ENCODE peak calls at places on chromosomes 6 and 20, in nine cellular contexts. C, M, Z, D, B, S, J, I and G are unnamed samples.

GRCh38 chr6:30227763-30228487 is 14.7 kb upstream of the TRIM26 start:
- DNase-seq in Z (no peak), D (no peak), I (peak), S (no peak), J (no peak), M (no peak), C (peak), B (no peak), G (no peak)

GRCh38 chr6:15504581-15505350 is 158.1 kb downstream of the DTNBP1 start:
- DNase-seq in J (peak), S (peak), C (no peak), D (no peak), M (peak), B (peak), Z (no peak), I (no peak), G (peak)

GRCh38 chr6:89449182-89449581 is 16.2 kb downstream of the ANKRD6 start:
- DNase-seq in I (no peak), J (no peak), S (no peak), C (no peak), M (no peak), D (no peak), B (no peak), Z (no peak), G (no peak)

GRCh38 chr20:326645-327031 is 1.3 kb downstream of the SOX12 start:
- DNase-seq in M (peak), I (no peak), S (no peak), B (no peak), D (no peak), Z (no peak), C (no peak), J (peak), G (peak)

GRCh38 chr20:53783768-53784167 is 190.1 kb upstream of the ZNF217 start:
- DNase-seq in I (no peak), C (no peak), S (no peak), B (no peak), J (no peak), D (no peak), Z (no peak), M (no peak), G (no peak)

GRCh38 chr20:37276494-37277252 is 12.8 kb upstream of the MANBAL start:
- DNase-seq in D (no peak), Z (no peak), S (no peak), B (peak), C (peak), I (no peak), M (peak), J (peak), G (peak)

GRCh38 chr20:8287328-8287727 is 155.3 kb downstream of the PLCB1 start:
- DNase-seq in D (peak), S (no peak), M (peak), B (peak), Z (no peak), J (no peak), C (no peak), I (no peak), G (no peak)

GRCh38 chr20:62896526-62896925 is 29.8 kb downstream of the DIDO1 start:
- DNase-seq in M (no peak), S (no peak), Z (no peak), C (no peak), B (no peak), I (no peak), D (no peak), J (no peak), G (no peak)

GRCh38 chr6:143583542-143584330 is 72.2 kb upstream of the FUCA2 start:
- DNase-seq in Z (no peak), D (no peak), I (no peak), S (no peak), M (no peak), B (no peak), C (no peak), J (peak), G (peak)

GRCh38 chr6:157789861-157790260 is 33.2 kb upstream of the SNX9 start:
- DNase-seq in C (no peak), D (no peak), S (no peak), Z (peak), I (no peak), J (no peak), M (peak), B (no peak), G (no peak)

GRCh38 chr20:62548483-62548882 is 72.7 kb upstream of the GATA5 start:
- DNase-seq in Z (no peak), S (no peak), C (no peak), B (no peak), M (no peak), I (peak), D (no peak), J (no peak), G (no peak)

GRCh38 chr20:22282696-22283095 is 301.7 kb downstream of the FOXA2 start:
- DNase-seq in M (no peak), S (no peak), D (no peak), B (no peak), Z (no peak), I (no peak), J (no peak), C (no peak), G (no peak)

GRCh38 chr20:11849270-11849920 is 68.3 kb upstream of the BTBD3 start:
- DNase-seq in C (no peak), J (peak), M (peak), Z (no peak), I (no peak), D (no peak), B (no peak), S (no peak), G (peak)

GRCh38 chr6:158737710-158738615 is 81.2 kb downstream of the EZR start:
- DNase-seq in S (no peak), B (no peak), J (peak), I (no peak), D (no peak), M (peak), C (no peak), Z (no peak), G (no peak)